ENCODE peak calls at places on chromosomes 5 and 9, in four cellular contexts. F is CD8-positive, alpha-beta T cell; A is fibroblast of villous mesenchyme; Z is suprapubic skin. D is an unnamed sample.

GRCh38 chr9:489198-490197 is 274.8 kb downstream of the DOCK8 start:
- DNase-seq in F (no peak), A (no peak), Z (no peak), D (no peak)

GRCh38 chr9:37749129-37749528 is 4.5 kb upstream of the TRMT10B start:
- DNase-seq in F (no peak), A (no peak), Z (no peak), D (no peak)

GRCh38 chr9:20563917-20564316 is 58.4 kb downstream of the MLLT3 start:
- DNase-seq in F (no peak), A (no peak), Z (no peak), D (no peak)

GRCh38 chr5:7873216-7873615 is 4.3 kb downstream of the MTRR start:
- DNase-seq in F (no peak), A (no peak), Z (no peak), D (peak; percentile 62)

GRCh38 chr5:18920966-18921365 is 1067.0 kb downstream of the CDH18 start:
- DNase-seq in F (no peak), A (no peak), Z (no peak), D (no peak)

GRCh38 chr9:108186996-108187395 is 668.8 kb downstream of the ACTL7B start:
- DNase-seq in F (no peak), A (no peak), Z (no peak), D (no peak)

GRCh38 chr5:107449369-107449768 is 221.4 kb downstream of the EFNA5 start:
- DNase-seq in F (no peak), A (no peak), Z (no peak), D (peak; percentile 49)

GRCh38 chr5:78377056-78377717 is 16.8 kb downstream of the SCAMP1 start:
- DNase-seq in F (no peak), A (peak; percentile 4), Z (no peak), D (no peak)

GRCh38 chr5:176414704-176415103 is 1.6 kb downstream of the CLTB start:
- DNase-seq in F (no peak), A (no peak), Z (no peak), D (no peak)

GRCh38 chr9:128049788-128050187 is 17.3 kb downstream of the NAIF1 start:
- DNase-seq in F (no peak), A (no peak), Z (no peak), D (no peak)

GRCh38 chr5:127875235-127876021 is 172.2 kb downstream of the CCDC192 start:
- DNase-seq in F (no peak), A (peak; percentile 55), Z (no peak), D (peak; percentile 86)

GRCh38 chr5:172383231-172383802 is 71.0 kb downstream of the SH3PXD2B start:
- DNase-seq in F (no peak), A (peak; percentile 40), Z (no peak), D (no peak)

GRCh38 chr5:152246401-152246800 is 158.7 kb downstream of the NMUR2 start:
- DNase-seq in F (no peak), A (peak; percentile 11), Z (no peak), D (peak; percentile 29)

GRCh38 chr5:124444147-124444775 is 302.2 kb downstream of the ZNF608 start:
- DNase-seq in F (no peak), A (no peak), Z (no peak), D (peak; percentile 94)

GRCh38 chr5:31270396-31270795 is 76.9 kb downstream of the CDH6 start:
- DNase-seq in F (no peak), A (no peak), Z (no peak), D (no peak)

GRCh38 chr5:132274050-132274869 is 16.8 kb downstream of the PDLIM4 start:
- DNase-seq in F (no peak), A (no peak), Z (no peak), D (no peak)

GRCh38 chr5:95983067-95983466 is 21.4 kb upstream of the ELL2 start:
- DNase-seq in F (no peak), A (no peak), Z (no peak), D (no peak)

GRCh38 chr9:13770956-13771355 is 491.5 kb upstream of the MPDZ start:
- DNase-seq in F (no peak), A (no peak), Z (no peak), D (no peak)

GRCh38 chr5:39283231-39283818 is 64.0 kb upstream of the FYB1 start:
- DNase-seq in F (peak; percentile 64), A (peak; percentile 76), Z (no peak), D (peak; percentile 75)

GRCh38 chr9:35813434-35814105 is 1.3 kb downstream of the HINT2 start:
- DNase-seq in F (no peak), A (no peak), Z (no peak), D (peak; percentile 23)

GRCh38 chr9:113274474-113275146 is 762 bp downstream of the CDC26 start:
- DNase-seq in F (no peak), A (peak; percentile 77), Z (no peak), D (peak; percentile 69)

GRCh38 chr9:86333651-86334050 is 20.6 kb downstream of the TUT7 start:
- DNase-seq in F (no peak), A (peak; percentile 68), Z (no peak), D (no peak)

DNA sequence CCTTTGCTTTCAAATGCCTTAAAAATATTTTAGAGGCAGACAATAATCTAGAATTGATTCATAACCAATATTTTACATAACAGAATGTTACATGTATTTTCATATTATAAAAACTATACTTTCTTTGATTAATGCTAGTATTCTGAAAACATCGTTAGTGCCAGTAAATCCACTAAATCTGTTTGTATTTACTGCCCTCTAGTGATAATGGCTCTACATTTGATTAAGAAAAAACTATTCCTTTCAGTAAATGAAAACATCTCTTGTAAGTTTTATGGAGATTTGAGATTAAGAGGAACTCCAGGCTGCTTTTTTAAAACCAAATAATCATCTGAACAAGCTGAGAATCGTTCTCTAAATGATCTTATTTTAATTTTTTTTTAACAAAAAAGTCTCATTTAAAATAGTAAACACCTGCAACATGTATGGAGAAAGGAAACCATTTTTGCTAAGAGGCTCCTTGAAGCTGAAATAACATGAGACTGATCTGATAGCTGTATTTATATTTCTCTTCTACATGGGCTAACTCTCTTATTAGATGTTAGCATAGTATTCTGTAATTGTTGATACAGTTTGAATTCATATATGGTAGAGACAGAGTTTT is 424.7 kb downstream of the RAB3C start:
- DNase-seq in F (no peak), A (peak; percentile 45), Z (no peak), D (peak; percentile 23)
- TF ChIP-seq CTCF in F (peak; percentile 51), A (peak; percentile 39), Z (peak; percentile 18), D (peak; percentile 18)

GRCh38 chr9:82893549-82893948 is 169.4 kb downstream of the RASEF start:
- DNase-seq in F (no peak), A (no peak), Z (no peak), D (no peak)
- H3K4me3 ChIP-seq in F (no peak overlapping the region), A (no peak overlapping the region), Z (no peak overlapping the region), D (no peak overlapping the region)

DNA sequence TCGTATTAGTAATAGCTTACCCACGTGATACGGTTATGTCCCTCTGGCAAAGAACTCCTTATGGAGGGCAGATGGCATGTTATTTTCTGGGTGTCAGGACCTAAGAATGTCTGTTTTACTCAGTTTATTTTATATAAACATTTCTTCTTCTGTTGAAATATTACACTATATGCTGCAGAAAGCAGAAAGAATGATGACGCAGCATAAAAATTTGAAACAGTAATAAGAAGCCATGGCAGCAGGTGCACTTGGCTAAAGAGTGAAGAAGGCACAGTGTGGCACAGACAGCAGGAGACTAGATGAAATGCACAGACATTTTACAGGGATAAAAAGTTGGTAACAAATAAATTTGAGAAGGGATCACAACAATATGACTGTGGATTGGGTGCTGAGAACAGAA is 46.3 kb upstream of the CDH10 start:
- DNase-seq in F (no peak), A (no peak), Z (no peak), D (no peak)
- TF ChIP-seq CTCF in F (no peak), A (no peak), Z (no peak), D (no peak)

GRCh38 chr5:14264605-14265316 is 121.6 kb downstream of the TRIO start:
- DNase-seq in F (peak; percentile 72), A (peak; percentile 96), Z (peak; percentile 95), D (peak; percentile 89)
- H3K4me3 ChIP-seq in F (peak overlapping the region; percentile 31), A (peak overlapping the region; percentile 47), Z (peak overlapping the region; percentile 32), D (peak overlapping the region; percentile 51)

GRCh38 chr9:91886433-91887031 is 63.5 kb downstream of the ROR2 start:
- DNase-seq in F (no peak), A (no peak), Z (no peak), D (no peak)

GRCh38 chr9:91884746-91885687 is 65.0 kb downstream of the ROR2 start:
- DNase-seq in F (no peak), A (peak; percentile 93), Z (no peak), D (no peak)

GRCh38 chr9:91883503-91883902 is 66.5 kb downstream of the ROR2 start:
- DNase-seq in F (no peak), A (no peak), Z (no peak), D (no peak)

GRCh38 chr9:91884153-91884552 is 65.9 kb downstream of the ROR2 start:
- DNase-seq in F (no peak), A (no peak), Z (no peak), D (no peak)

DNA sequence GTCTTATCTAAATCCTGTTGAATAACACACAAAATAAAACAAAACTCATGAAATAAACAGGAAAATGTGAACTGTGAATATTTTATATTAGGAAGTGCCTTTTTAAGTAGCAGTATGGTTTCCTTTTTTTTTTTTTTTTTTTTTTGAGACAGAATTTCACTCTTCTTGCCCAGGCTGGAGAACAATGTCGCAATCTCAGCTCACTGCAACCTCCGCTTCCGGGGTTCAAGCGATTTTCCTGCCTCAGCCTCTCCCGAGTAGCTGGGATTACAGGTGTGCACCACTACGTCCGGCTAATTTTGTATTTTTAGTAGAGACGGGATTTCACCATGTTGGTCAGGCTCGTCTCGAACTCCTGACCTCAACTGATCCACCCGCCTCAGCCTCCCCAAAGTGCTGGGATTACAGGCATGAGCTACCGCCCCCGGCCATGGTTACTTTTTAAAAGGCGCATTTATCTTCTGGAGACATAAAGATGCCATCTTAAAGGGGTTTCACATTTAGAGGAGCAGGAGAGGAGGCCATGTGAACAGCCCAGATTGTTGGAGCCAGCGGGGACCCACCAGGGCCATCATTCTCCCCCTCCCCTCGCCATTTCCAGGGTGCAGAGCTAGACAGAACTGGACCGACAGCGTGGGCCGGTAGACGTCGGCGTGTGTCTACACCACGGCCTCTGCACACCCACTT is 64.1 kb downstream of the ROR2 start:
- DNase-seq in F (no peak), A (no peak), Z (no peak), D (no peak)
- TF ChIP-seq CTCF in F (no peak), A (no peak), Z (no peak), D (no peak)

GRCh38 chr5:80369521-80369920 is 38.3 kb upstream of the ZFYVE16 start:
- DNase-seq in F (no peak), A (no peak), Z (no peak), D (no peak)
- H3K4me3 ChIP-seq in F (no peak overlapping the region), A (no peak overlapping the region), Z (no peak overlapping the region), D (no peak overlapping the region)

DNA sequence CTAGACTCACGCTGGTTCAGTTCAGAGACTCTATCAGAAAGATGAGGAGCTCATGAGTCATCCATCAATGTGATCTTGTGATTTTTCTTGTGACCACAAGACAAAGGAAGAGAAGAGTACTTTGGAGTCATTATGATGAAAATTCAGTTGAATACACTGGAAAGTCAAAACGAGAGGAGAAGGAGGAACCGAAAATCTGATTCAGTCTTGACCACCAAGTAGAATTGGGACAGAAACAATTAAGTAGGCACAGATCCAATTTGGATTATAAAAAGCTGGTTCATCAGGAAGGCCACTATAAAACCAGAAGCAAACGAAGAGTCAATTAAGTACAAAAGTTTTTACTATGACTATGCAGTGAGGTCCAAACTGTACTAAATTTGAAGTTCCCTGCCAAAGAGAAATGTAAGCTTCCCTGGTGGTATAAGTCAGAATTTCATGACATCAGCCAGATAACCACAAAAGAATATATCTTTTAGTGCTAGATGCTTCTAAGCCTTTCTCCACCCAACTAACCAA is 90.9 kb downstream of the THBS4 start:
- DNase-seq in F (peak; percentile 24), A (peak; percentile 49), Z (no peak), D (peak; percentile 82)
- TF ChIP-seq CTCF in F (peak; percentile 30), A (peak; percentile 4), Z (no peak), D (peak; percentile 11)

GRCh38 chr5:2755811-2756210 is 4.3 kb upstream of the IRX2 start:
- DNase-seq in F (no peak), A (no peak), Z (no peak), D (no peak)
- H3K4me3 ChIP-seq in F (no peak overlapping the region), A (no peak overlapping the region), Z (peak overlapping the region; percentile 54), D (no peak overlapping the region)

D was measured in GM12865.